ENCODE peak calls at places on chromosomes 7 and 10, in five cellular contexts. One of them, this sample, is unnamed.

GRCh38 chr10:122113161-122113944 is 124.4 kb downstream of the TACC2 start:
- DNase-seq in NCI-H1694: no peak
- DNase-seq in GM03348: peak; percentile 89
- DNase-seq in esophagus squamous epithelium: no peak
- DNase-seq in AG10803: peak; percentile 71
- DNase-seq in this sample: peak; percentile 92

GRCh38 chr7:157463245-157463644 is 126.4 kb downstream of the DNAJB6 start:
- DNase-seq in esophagus squamous epithelium: no peak
- DNase-seq in AG10803: no peak
- DNase-seq in NCI-H1694: no peak
- DNase-seq in GM03348: no peak
- DNase-seq in this sample: no peak

GRCh38 chr10:30812018-30812851 is 182.7 kb upstream of the LYZL2 start:
- DNase-seq in NCI-H1694: no peak
- DNase-seq in esophagus squamous epithelium: no peak
- DNase-seq in GM03348: peak; percentile 76
- DNase-seq in AG10803: peak; percentile 87
- DNase-seq in this sample: peak; percentile 90

GRCh38 chr10:78002541-78003284 is 26.6 kb downstream of the POLR3A start:
- DNase-seq in AG10803: no peak
- DNase-seq in GM03348: no peak
- DNase-seq in esophagus squamous epithelium: no peak
- DNase-seq in NCI-H1694: no peak
- DNase-seq in this sample: peak; percentile 27

GRCh38 chr10:91683976-91684375 is 51.1 kb upstream of the PPP1R3C start:
- DNase-seq in GM03348: peak; percentile 57
- DNase-seq in NCI-H1694: no peak
- DNase-seq in AG10803: peak; percentile 76
- DNase-seq in esophagus squamous epithelium: no peak
- DNase-seq in this sample: peak; percentile 95

GRCh38 chr7:143407296-143408246 is 1.1 kb downstream of the EPHA1 start:
- DNase-seq in AG10803: no peak
- DNase-seq in GM03348: no peak
- DNase-seq in NCI-H1694: no peak
- DNase-seq in esophagus squamous epithelium: no peak
- DNase-seq in this sample: no peak

GRCh38 chr7:34430456-34430855 is 227.6 kb upstream of the NPSR1 start:
- DNase-seq in AG10803: peak; percentile 84
- DNase-seq in esophagus squamous epithelium: no peak
- DNase-seq in GM03348: peak; percentile 65
- DNase-seq in NCI-H1694: no peak
- DNase-seq in this sample: peak; percentile 81

GRCh38 chr10:121658611-121659010 is 60.4 kb upstream of the FGFR2 start:
- DNase-seq in GM03348: no peak
- DNase-seq in esophagus squamous epithelium: no peak
- DNase-seq in NCI-H1694: no peak
- DNase-seq in AG10803: no peak
- DNase-seq in this sample: no peak

GRCh38 chr7:106165328-106165727 is 53.2 kb upstream of the SYPL1 start:
- DNase-seq in AG10803: peak; percentile 82
- DNase-seq in esophagus squamous epithelium: no peak
- DNase-seq in NCI-H1694: no peak
- DNase-seq in GM03348: peak; percentile 58
- DNase-seq in this sample: peak; percentile 91

GRCh38 chr10:958856-959255 is 27.4 kb upstream of the LARP4B start:
- DNase-seq in esophagus squamous epithelium: no peak
- DNase-seq in AG10803: no peak
- DNase-seq in GM03348: no peak
- DNase-seq in NCI-H1694: no peak
- DNase-seq in this sample: no peak

GRCh38 chr7:38694326-38694725 is 63.2 kb upstream of the AMPH start:
- DNase-seq in AG10803: no peak
- DNase-seq in GM03348: no peak
- DNase-seq in NCI-H1694: no peak
- DNase-seq in esophagus squamous epithelium: no peak
- DNase-seq in this sample: no peak

GRCh38 chr7:135441791-135442190 is 68.1 kb downstream of the CNOT4 start:
- DNase-seq in NCI-H1694: no peak
- DNase-seq in AG10803: peak; percentile 5
- DNase-seq in esophagus squamous epithelium: no peak
- DNase-seq in GM03348: peak; percentile 3
- DNase-seq in this sample: peak; percentile 36

GRCh38 chr7:101134399-101134980 is 7.6 kb downstream of the SERPINE1 start:
- DNase-seq in AG10803: no peak
- DNase-seq in GM03348: no peak
- DNase-seq in esophagus squamous epithelium: no peak
- DNase-seq in NCI-H1694: no peak
- DNase-seq in this sample: peak; percentile 58

GRCh38 chr10:132975976-132976682 is 33.8 kb upstream of the CFAP46 start:
- DNase-seq in esophagus squamous epithelium: no peak
- DNase-seq in AG10803: peak; percentile 10
- DNase-seq in GM03348: no peak
- DNase-seq in NCI-H1694: no peak
- DNase-seq in this sample: no peak

GRCh38 chr7:142880886-142881505 is 4.5 kb downstream of the TRPV6 start:
- DNase-seq in NCI-H1694: no peak
- DNase-seq in GM03348: peak; percentile 43
- DNase-seq in AG10803: peak; percentile 9
- DNase-seq in esophagus squamous epithelium: no peak
- DNase-seq in this sample: peak; percentile 47

GRCh38 chr10:47225186-47225927 is 74.6 kb upstream of the GDF10 start:
- DNase-seq in GM03348: no peak
- DNase-seq in AG10803: no peak
- DNase-seq in NCI-H1694: no peak
- DNase-seq in esophagus squamous epithelium: no peak
- DNase-seq in this sample: no peak

GRCh38 chr10:841535-841934 is 90.0 kb downstream of the LARP4B start:
- DNase-seq in esophagus squamous epithelium: no peak
- DNase-seq in AG10803: no peak
- DNase-seq in NCI-H1694: no peak
- DNase-seq in GM03348: no peak
- DNase-seq in this sample: no peak

GRCh38 chr7:39527951-39528350 is 38.3 kb upstream of the YAE1 start:
- DNase-seq in AG10803: peak; percentile 14
- DNase-seq in NCI-H1694: no peak
- DNase-seq in GM03348: no peak
- DNase-seq in esophagus squamous epithelium: no peak
- DNase-seq in this sample: peak; percentile 31

GRCh38 chr7:25240340-25240739 is 12.1 kb upstream of the NPVF start:
- DNase-seq in AG10803: peak; percentile 33
- DNase-seq in esophagus squamous epithelium: no peak
- DNase-seq in GM03348: no peak
- DNase-seq in NCI-H1694: no peak
- DNase-seq in this sample: no peak

GRCh38 chr10:73653701-73654100 is 2.1 kb downstream of the SYNPO2L start:
- DNase-seq in esophagus squamous epithelium: no peak
- DNase-seq in AG10803: peak; percentile 24
- DNase-seq in GM03348: no peak
- DNase-seq in NCI-H1694: no peak
- DNase-seq in this sample: no peak

GRCh38 chr10:114393482-114393881 is 10.8 kb downstream of the AFAP1L2 start:
- DNase-seq in esophagus squamous epithelium: no peak
- DNase-seq in NCI-H1694: no peak
- DNase-seq in GM03348: no peak
- DNase-seq in AG10803: no peak
- DNase-seq in this sample: no peak

GRCh38 chr7:34339061-34339526 is 318.9 kb upstream of the NPSR1 start:
- DNase-seq in esophagus squamous epithelium: no peak
- DNase-seq in AG10803: peak; percentile 76
- DNase-seq in NCI-H1694: no peak
- DNase-seq in GM03348: peak; percentile 28
- DNase-seq in this sample: peak; percentile 38

GRCh38 chr7:156456503-156457115 is 184.0 kb upstream of the RNF32 start:
- DNase-seq in GM03348: no peak
- DNase-seq in NCI-H1694: no peak
- DNase-seq in esophagus squamous epithelium: no peak
- DNase-seq in AG10803: no peak
- DNase-seq in this sample: no peak

GRCh38 chr10:110535958-110536891 is 31.3 kb upstream of the SMC3 start:
- DNase-seq in GM03348: peak; percentile 59
- DNase-seq in AG10803: peak; percentile 66
- DNase-seq in esophagus squamous epithelium: no peak
- DNase-seq in NCI-H1694: no peak
- DNase-seq in this sample: peak; percentile 89

GRCh38 chr7:959271-959670 is 4.8 kb upstream of the ADAP1 start:
- DNase-seq in esophagus squamous epithelium: no peak
- DNase-seq in NCI-H1694: no peak
- DNase-seq in GM03348: no peak
- DNase-seq in AG10803: no peak
- DNase-seq in this sample: no peak

GRCh38 chr10:9895406-9895805 is 1122.3 kb upstream of the CELF2 start:
- DNase-seq in NCI-H1694: no peak
- DNase-seq in AG10803: no peak
- DNase-seq in GM03348: no peak
- DNase-seq in esophagus squamous epithelium: no peak
- DNase-seq in this sample: no peak

GRCh38 chr10:89535185-89536012 is at the start of gene SLC16A12:
- DNase-seq in esophagus squamous epithelium: no peak
- DNase-seq in GM03348: peak; percentile 33
- DNase-seq in NCI-H1694: no peak
- DNase-seq in AG10803: no peak
- DNase-seq in this sample: no peak

GRCh38 chr7:6375346-6376101 is 72.2 kb downstream of the DAGLB start:
- DNase-seq in GM03348: no peak
- DNase-seq in AG10803: peak; percentile 26
- DNase-seq in NCI-H1694: no peak
- DNase-seq in esophagus squamous epithelium: no peak
- DNase-seq in this sample: peak; percentile 67

GRCh38 chr7:18552311-18552916 is 56.9 kb downstream of the HDAC9 start:
- DNase-seq in NCI-H1694: no peak
- DNase-seq in esophagus squamous epithelium: no peak
- DNase-seq in GM03348: no peak
- DNase-seq in AG10803: no peak
- DNase-seq in this sample: peak; percentile 4

GRCh38 chr7:155276032-155276799 is 21.5 kb upstream of the INSIG1 start:
- DNase-seq in NCI-H1694: no peak
- DNase-seq in esophagus squamous epithelium: no peak
- DNase-seq in AG10803: no peak
- DNase-seq in GM03348: no peak
- DNase-seq in this sample: no peak

GRCh38 chr10:103803941-103804340 is 51.4 kb downstream of the SH3PXD2A start:
- DNase-seq in NCI-H1694: no peak
- DNase-seq in esophagus squamous epithelium: no peak
- DNase-seq in AG10803: no peak
- DNase-seq in GM03348: no peak
- DNase-seq in this sample: no peak

GRCh38 chr7:151875862-151876111 is 1.1 kb downstream of the PRKAG2 start:
- DNase-seq in esophagus squamous epithelium: peak; percentile 35
- DNase-seq in AG10803: peak; percentile 6
- DNase-seq in GM03348: peak; percentile 62
- DNase-seq in NCI-H1694: no peak
- DNase-seq in this sample: no peak

GRCh38 chr7:42522227-42522991 is 285.4 kb upstream of the GLI3 start:
- DNase-seq in NCI-H1694: no peak
- DNase-seq in GM03348: no peak
- DNase-seq in esophagus squamous epithelium: no peak
- DNase-seq in AG10803: no peak
- DNase-seq in this sample: no peak

GRCh38 chr7:133436014-133436428 is 183.1 kb downstream of the EXOC4 start:
- DNase-seq in GM03348: peak; percentile 62
- DNase-seq in esophagus squamous epithelium: no peak
- DNase-seq in AG10803: peak; percentile 90
- DNase-seq in NCI-H1694: no peak
- DNase-seq in this sample: peak; percentile 74

This sample was measured in GM23248.